ENCODE peak calls at places on chromosomes 11 and 22, in four cellular contexts. A, S, N and F are unnamed samples.

GRCh38 chr11:118913411-118914125 is 12.2 kb downstream of the BCL9L start:
- DNase-seq in A (no peak), S (peak), N (peak), F (peak)

GRCh38 chr22:30694638-30695350 is at the start of gene OSBP2:
- DNase-seq in A (no peak), S (peak), N (peak), F (no peak)

GRCh38 chr22:32317524-32317923 is 40.1 kb upstream of the RFPL3 start:
- DNase-seq in A (no peak), S (no peak), N (no peak), F (no peak)

GRCh38 chr11:102138677-102139076 is 28.4 kb downstream of the YAP1 start:
- DNase-seq in A (no peak), S (peak), N (no peak), F (no peak)

GRCh38 chr11:122659676-122660571 is 4.4 kb downstream of the UBASH3B start:
- DNase-seq in A (no peak), S (no peak), N (no peak), F (no peak)

GRCh38 chr11:36409152-36409713 is 100.8 kb downstream of the TRAF6 start:
- DNase-seq in A (peak), S (no peak), N (no peak), F (peak)

GRCh38 chr11:2092956-2093412 is 46.2 kb downstream of the IGF2 start:
- DNase-seq in A (no peak), S (peak), N (peak), F (peak)

GRCh38 chr11:61962213-61963015 is 5.0 kb downstream of the FTH1 start:
- DNase-seq in A (no peak), S (no peak), N (peak), F (no peak)

GRCh38 chr11:3021125-3021524 is 29.0 kb upstream of the NAP1L4 start:
- DNase-seq in A (peak), S (peak), N (no peak), F (no peak)

GRCh38 chr11:17734986-17735822 is 623 bp downstream of the KCNC1 start:
- DNase-seq in A (no peak), S (peak), N (peak), F (no peak)

GRCh38 chr11:68897441-68897840 is 6.2 kb downstream of the MRPL21 start:
- DNase-seq in A (no peak), S (no peak), N (peak), F (no peak)

GRCh38 chr11:62713343-62713742 is 5.9 kb downstream of the GNG3 start:
- DNase-seq in A (no peak), S (no peak), N (no peak), F (no peak)

GRCh38 chr11:2511421-2512369 is 66.9 kb downstream of the KCNQ1 start:
- DNase-seq in A (no peak), S (no peak), N (peak), F (no peak)

GRCh38 chr11:85279267-85279666 is 347.9 kb downstream of the DLG2 start:
- DNase-seq in A (no peak), S (no peak), N (no peak), F (no peak)

GRCh38 chr11:88016392-88017020 is 158.7 kb downstream of the RAB38 start:
- DNase-seq in A (peak), S (peak), N (no peak), F (peak)

GRCh38 chr22:20390394-20390907 is 3.5 kb upstream of the ZNF74 start:
- DNase-seq in A (no peak), S (no peak), N (no peak), F (no peak)

GRCh38 chr11:3201677-3202181 is 16.9 kb downstream of the MRGPRG start:
- DNase-seq in A (no peak), S (no peak), N (peak), F (no peak)

GRCh38 chr22:19761022-19761499 is 483 bp downstream of the TBX1 start:
- DNase-seq in A (no peak), S (no peak), N (no peak), F (no peak)

GRCh38 chr22:31274017-31274416 is 18.3 kb downstream of the PIK3IP1 start:
- DNase-seq in A (no peak), S (no peak), N (no peak), F (no peak)

GRCh38 chr11:76903325-76903724 is 42.6 kb downstream of the ACER3 start:
- DNase-seq in A (no peak), S (peak), N (no peak), F (no peak)

GRCh38 chr11:122523841-122524531 is 131.5 kb upstream of the UBASH3B start:
- DNase-seq in A (no peak), S (no peak), N (no peak), F (no peak)

GRCh38 chr22:47918276-47918928 is 1156.0 kb downstream of the TBC1D22A start:
- DNase-seq in A (peak), S (no peak), N (peak), F (peak)

GRCh38 chr11:103959279-103959930 is 77.0 kb upstream of the DDI1 start:
- DNase-seq in A (peak), S (peak), N (no peak), F (no peak)

GRCh38 chr11:77468527-77468926 is 5.4 kb downstream of the PAK1 start:
- DNase-seq in A (no peak), S (no peak), N (no peak), F (no peak)

GRCh38 chr11:19525276-19525675 is 187.4 kb upstream of the NAV2 start:
- DNase-seq in A (no peak), S (no peak), N (no peak), F (peak)

GRCh38 chr11:9740202-9740881 is 76.5 kb downstream of the SWAP70 start:
- DNase-seq in A (no peak), S (peak), N (no peak), F (no peak)

GRCh38 chr11:70556884-70557741 is 158.8 kb downstream of the CTTN start:
- DNase-seq in A (no peak), S (peak), N (no peak), F (no peak)

GRCh38 chr22:25358421-25359170 is 139.2 kb downstream of the CRYBB2 start:
- DNase-seq in A (no peak), S (no peak), N (peak), F (no peak)

GRCh38 chr11:87463486-87464102 is 425.9 kb downstream of the TMEM135 start:
- DNase-seq in A (peak), S (peak), N (no peak), F (peak)

GRCh38 chr11:34757026-34757451 is 136.1 kb downstream of the EHF start:
- DNase-seq in A (no peak), S (peak), N (no peak), F (no peak)

GRCh38 chr11:30406978-30407762 is 84.3 kb downstream of the ARL14EP start:
- DNase-seq in A (no peak), S (peak), N (no peak), F (no peak)

GRCh38 chr22:35638408-35638807 is 9.8 kb upstream of the APOL6 start:
- DNase-seq in A (no peak), S (no peak), N (peak), F (no peak)

GRCh38 chr11:67456068-67456705 is 1.0 kb downstream of the CABP4 start:
- DNase-seq in A (no peak), S (no peak), N (no peak), F (no peak)

GRCh38 chr11:119156496-119156895 is 7.6 kb downstream of the ABCG4 start:
- DNase-seq in A (no peak), S (no peak), N (no peak), F (no peak)

DNA sequence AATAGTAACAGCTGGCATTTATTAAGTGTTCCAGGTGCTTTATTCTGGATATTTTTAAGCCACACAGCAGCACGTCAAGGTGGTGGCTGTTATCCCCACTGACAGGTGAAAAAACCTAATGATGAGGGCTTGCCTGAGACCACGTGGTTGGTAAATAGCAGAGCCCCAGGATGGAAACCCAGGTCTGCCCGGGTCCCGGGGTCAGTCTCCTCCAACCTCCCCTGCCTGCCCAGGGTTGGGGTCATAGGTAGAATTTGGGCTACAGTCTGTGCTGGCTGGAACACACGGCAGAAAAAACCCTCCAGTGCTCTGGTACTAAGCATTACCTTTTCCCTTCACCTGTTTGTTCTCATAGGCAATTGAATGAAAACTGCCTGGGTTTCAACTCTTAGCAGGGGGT is 57.9 kb downstream of the EFCAB6 start:
- DNase-seq in A (no peak), S (no peak), N (no peak), F (no peak)
- H3K4me3 ChIP-seq in A (no peak), S (no peak), N (no peak), F (no peak)

DNA sequence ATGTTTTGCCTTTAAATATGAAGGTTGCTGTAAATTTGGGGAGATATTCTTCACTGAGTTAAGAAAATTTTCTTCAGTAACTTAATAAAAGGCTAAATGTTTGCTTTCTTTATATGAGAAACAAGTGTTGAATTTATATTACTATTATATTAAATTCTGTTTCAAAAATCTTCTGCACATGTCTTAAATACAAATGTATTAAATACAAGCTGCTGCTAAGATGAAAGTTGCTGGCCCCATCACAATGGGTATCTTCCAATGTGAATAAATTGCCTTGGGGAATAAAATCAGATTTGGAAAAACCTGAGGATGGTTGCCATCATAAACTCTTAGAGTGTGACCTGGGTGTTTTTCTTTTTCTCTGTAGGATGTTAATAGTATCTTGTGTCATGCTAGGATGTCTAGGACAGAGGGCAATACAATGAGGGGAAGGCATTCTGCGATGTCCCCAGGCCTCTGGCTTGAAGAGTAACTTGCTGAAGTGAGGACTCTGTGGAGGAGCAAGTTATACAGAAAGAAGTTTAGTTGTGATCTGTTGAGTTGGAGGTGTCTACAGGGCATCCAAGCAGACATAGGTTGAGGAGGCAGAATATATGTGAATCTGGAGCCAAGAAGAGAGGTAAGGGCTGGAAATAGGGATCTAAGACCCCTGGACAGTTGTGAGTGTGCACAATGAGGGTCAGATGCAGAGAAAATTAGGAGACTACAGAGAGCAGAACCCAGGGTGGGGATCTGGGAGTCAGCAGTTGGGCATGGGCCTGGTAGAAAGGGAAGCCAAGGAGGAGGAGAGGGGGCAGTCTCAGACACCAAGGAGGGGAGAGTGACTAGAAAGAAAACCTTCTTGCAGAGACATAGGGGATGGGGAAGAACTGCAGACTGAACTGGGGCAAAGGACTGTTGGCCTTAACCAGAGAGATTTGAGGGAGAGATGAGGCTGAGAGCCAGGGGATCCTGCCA is 4.8 kb downstream of the IGLL5 start:
- DNase-seq in A (peak), S (no peak), N (no peak), F (no peak)
- H3K4me3 ChIP-seq in A (peak), S (no peak), N (no peak), F (no peak)

DNA sequence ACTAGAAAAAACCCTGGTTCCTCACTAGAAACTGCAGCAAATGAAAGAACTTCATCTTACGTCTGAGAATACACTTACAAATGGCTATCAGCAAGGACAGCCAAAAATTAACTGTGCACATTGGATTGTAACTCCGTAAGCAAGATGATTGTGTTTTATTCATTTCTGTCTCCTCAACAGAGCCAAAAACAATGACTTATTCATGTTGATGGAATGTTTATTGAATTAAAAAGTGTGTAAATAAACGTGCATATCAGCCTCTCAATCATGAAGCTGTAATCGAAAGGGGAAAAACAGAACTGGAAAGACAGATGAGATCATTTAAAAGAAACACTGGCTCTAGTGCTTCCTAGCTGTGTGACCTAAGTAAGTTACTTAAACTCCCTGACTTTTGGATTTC is 307.5 kb upstream of the ZC3H12C start:
- DNase-seq in A (no peak), S (peak), N (no peak), F (no peak)
- H3K4me3 ChIP-seq in A (no peak), S (no peak), N (no peak), F (no peak)

GRCh38 chr22:49855491-49855911 is 1.9 kb downstream of the ZBED4 start:
- DNase-seq in A (no peak), S (peak), N (peak), F (no peak)
- H3K4me3 ChIP-seq in A (peak), S (peak), N (no peak), F (peak)

DNA sequence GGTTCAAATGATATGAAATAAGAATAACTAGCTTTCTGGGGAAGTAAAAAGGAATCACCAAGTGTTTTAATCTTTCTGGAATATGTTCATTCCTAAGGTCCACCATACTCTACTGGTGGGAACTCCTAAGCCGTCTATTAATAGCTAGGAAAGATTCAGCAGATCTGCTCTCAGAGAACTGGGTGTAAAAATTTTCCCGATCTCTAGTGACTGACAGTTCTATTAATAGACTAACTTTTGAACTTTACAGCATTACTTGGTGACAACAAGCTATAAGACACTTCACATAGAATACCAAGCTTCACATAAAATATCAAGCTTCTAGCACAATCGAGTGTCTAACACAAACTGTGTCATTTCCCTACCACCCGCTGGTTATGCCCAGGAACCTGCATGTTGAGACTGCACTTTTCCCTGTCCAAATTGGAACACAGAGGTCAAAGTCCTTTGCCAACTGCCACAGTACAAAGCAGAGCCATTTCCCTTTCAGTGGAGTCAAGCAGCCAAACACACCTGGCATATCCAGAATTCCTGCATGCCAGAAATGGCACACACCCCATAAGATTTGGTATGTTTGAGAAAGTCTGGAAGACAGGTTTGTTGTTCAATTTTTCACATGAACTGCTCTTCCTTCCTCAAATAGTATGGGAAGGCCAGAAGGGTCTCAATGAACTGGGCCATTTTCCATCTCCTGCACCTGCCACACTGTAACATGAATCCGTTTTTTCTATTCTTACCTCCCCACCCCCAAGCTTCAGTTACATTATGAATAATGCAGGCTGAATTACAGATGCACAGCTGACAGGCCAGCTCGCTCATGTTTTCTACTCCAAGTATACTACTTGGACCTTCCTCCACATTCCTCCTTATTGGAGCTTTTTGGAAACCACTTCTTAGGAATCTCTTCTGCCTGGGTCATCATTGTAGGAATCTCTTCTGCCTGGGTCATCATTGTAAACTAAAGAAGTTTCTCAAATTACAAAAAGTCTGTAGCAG is 3.7 kb downstream of the OSBP start:
- DNase-seq in A (no peak), S (peak), N (no peak), F (no peak)
- H3K4me3 ChIP-seq in A (no peak), S (no peak), N (no peak), F (no peak)

GRCh38 chr11:66012371-66012945 is 650 bp downstream of the CST6 start:
- DNase-seq in A (no peak), S (no peak), N (no peak), F (no peak)
- H3K4me3 ChIP-seq in A (no peak), S (peak), N (no peak), F (no peak)

DNA sequence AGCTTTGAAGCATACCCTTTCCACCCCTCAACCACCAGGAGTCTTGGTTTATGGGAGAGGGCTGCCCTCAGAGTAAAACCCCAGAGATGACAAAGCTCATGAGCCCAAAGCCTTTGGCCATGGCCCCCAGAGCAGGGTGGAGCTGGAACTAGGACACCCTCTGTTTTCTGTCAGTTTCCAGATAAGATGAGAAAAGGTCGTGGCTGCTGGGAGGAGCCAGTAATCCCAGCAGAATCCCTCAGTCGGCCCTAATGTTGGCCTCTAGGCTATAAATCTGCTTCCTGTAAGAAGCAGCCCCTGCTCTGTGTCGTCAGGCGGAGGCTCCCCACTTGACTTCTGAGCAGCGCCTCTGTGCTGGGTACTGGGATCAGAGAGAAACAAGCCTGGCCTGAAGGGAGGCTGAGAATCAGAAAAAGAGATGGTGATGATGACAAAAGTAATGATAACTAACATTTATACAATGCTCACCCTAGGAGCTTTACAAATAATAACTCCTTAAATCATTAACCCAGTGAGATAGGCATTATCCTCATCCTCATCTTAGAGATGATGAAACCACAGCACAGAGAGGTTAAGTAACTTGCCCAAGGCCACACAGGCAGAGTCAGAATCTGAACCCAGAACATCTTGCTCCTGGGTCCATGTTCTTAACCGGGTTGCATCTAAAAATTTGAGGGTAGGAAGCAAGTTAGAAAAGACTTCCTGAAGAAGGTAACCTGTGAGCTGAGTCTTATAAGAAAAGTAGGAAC is 471.4 kb downstream of the SOX6 start:
- DNase-seq in A (no peak), S (no peak), N (no peak), F (no peak)
- H3K4me3 ChIP-seq in A (no peak), S (no peak), N (no peak), F (no peak)